ENCODE peak calls at places on chromosome 7, in four cellular contexts. One of them, this sample, is unnamed.

GRCh38 chr7:142796001-142796500 is 25.3 kb downstream of the PRSS2 start:
- DNase-seq in COLO829: no peak
- DNase-seq in PC-3: peak; percentile 47
- DNase-seq in tibial artery: no peak
- DNase-seq in this sample: peak; percentile 18

GRCh38 chr7:25852249-25852994 is 299.6 kb upstream of the NFE2L3 start:
- DNase-seq in tibial artery: peak; percentile 36
- DNase-seq in COLO829: no peak
- DNase-seq in PC-3: no peak
- DNase-seq in this sample: no peak

GRCh38 chr7:155590215-155591023 is 44.1 kb upstream of the CNPY1 start:
- DNase-seq in COLO829: no peak
- DNase-seq in PC-3: no peak
- DNase-seq in tibial artery: no peak
- DNase-seq in this sample: no peak

GRCh38 chr7:116771640-116772039 is 90.7 kb upstream of the CAPZA2 start:
- DNase-seq in tibial artery: no peak
- DNase-seq in PC-3: no peak
- DNase-seq in COLO829: no peak
- DNase-seq in this sample: no peak

GRCh38 chr7:155344618-155345433 is 47.1 kb downstream of the INSIG1 start:
- DNase-seq in tibial artery: peak; percentile 60
- DNase-seq in COLO829: peak; percentile 36
- DNase-seq in PC-3: peak; percentile 72
- DNase-seq in this sample: peak; percentile 80

GRCh38 chr7:71636329-71636728 is 504.4 kb downstream of the GALNT17 start:
- DNase-seq in COLO829: no peak
- DNase-seq in PC-3: no peak
- DNase-seq in tibial artery: no peak
- DNase-seq in this sample: no peak

GRCh38 chr7:148503900-148504487 is 86.6 kb upstream of the C7orf33 start:
- DNase-seq in tibial artery: no peak
- DNase-seq in COLO829: no peak
- DNase-seq in PC-3: peak; percentile 57
- DNase-seq in this sample: no peak

GRCh38 chr7:101186839-101187448 is 6.9 kb upstream of the NAT16 start:
- DNase-seq in COLO829: no peak
- DNase-seq in PC-3: no peak
- DNase-seq in tibial artery: no peak
- DNase-seq in this sample: no peak